ENCODE peak calls at places on chromosomes 7 and 10, in four cellular contexts. One of them, this sample, is unnamed.
A peak's percentile ranks its signal among the peaks of the same experiment; 100 is the strongest.

GRCh38 chr7:73768661-73769480 is 1.2 kb downstream of the CLDN3 start:
- DNase-seq in heart left ventricle: no peak
- DNase-seq in cardiac fibroblast: no peak
- DNase-seq in upper lobe of right lung: no peak
- DNase-seq in this sample: no peak

GRCh38 chr10:58299580-58299979 is 30.6 kb downstream of the CISD1 start:
- DNase-seq in upper lobe of right lung: no peak
- DNase-seq in heart left ventricle: peak; percentile 53
- DNase-seq in cardiac fibroblast: peak; percentile 69
- DNase-seq in this sample: peak; percentile 54

GRCh38 chr10:60382946-60383681 is 6.6 kb downstream of the ANK3 start:
- DNase-seq in heart left ventricle: no peak
- DNase-seq in cardiac fibroblast: peak; percentile 77
- DNase-seq in upper lobe of right lung: no peak
- DNase-seq in this sample: no peak

GRCh38 chr7:27071622-27072390 is 24.0 kb downstream of the HOXA1 start:
- DNase-seq in cardiac fibroblast: no peak
- DNase-seq in upper lobe of right lung: no peak
- DNase-seq in heart left ventricle: no peak
- DNase-seq in this sample: no peak

GRCh38 chr10:72637398-72637857 is 11.5 kb upstream of the MICU1 start:
- DNase-seq in upper lobe of right lung: no peak
- DNase-seq in cardiac fibroblast: peak; percentile 71
- DNase-seq in heart left ventricle: peak; percentile 70
- DNase-seq in this sample: no peak

GRCh38 chr7:16708980-16709379 is 44.6 kb upstream of the TSPAN13 start:
- DNase-seq in heart left ventricle: no peak
- DNase-seq in cardiac fibroblast: peak; percentile 98
- DNase-seq in upper lobe of right lung: no peak
- DNase-seq in this sample: no peak

GRCh38 chr7:112981966-112982365 is 104.7 kb downstream of the GPR85 start:
- DNase-seq in upper lobe of right lung: no peak
- DNase-seq in heart left ventricle: no peak
- DNase-seq in cardiac fibroblast: no peak
- DNase-seq in this sample: no peak

GRCh38 chr7:37961251-37961650 is 40.8 kb downstream of the EPDR1 start:
- DNase-seq in cardiac fibroblast: no peak
- DNase-seq in upper lobe of right lung: no peak
- DNase-seq in heart left ventricle: no peak
- DNase-seq in this sample: no peak

GRCh38 chr10:23120001-23120934 is 24.9 kb downstream of the MSRB2 start:
- DNase-seq in cardiac fibroblast: no peak
- DNase-seq in upper lobe of right lung: no peak
- DNase-seq in heart left ventricle: no peak
- DNase-seq in this sample: no peak

GRCh38 chr7:134599371-134599770 is 47.3 kb upstream of the BPGM start:
- DNase-seq in upper lobe of right lung: no peak
- DNase-seq in cardiac fibroblast: peak; percentile 53
- DNase-seq in heart left ventricle: peak; percentile 27
- DNase-seq in this sample: no peak

GRCh38 chr10:95814011-95814727 is 58.2 kb downstream of the ENTPD1 start:
- DNase-seq in cardiac fibroblast: peak; percentile 93
- DNase-seq in upper lobe of right lung: no peak
- DNase-seq in heart left ventricle: peak; percentile 39
- DNase-seq in this sample: peak; percentile 15

GRCh38 chr7:98617051-98617959 is at the start of gene NPTX2:
- DNase-seq in heart left ventricle: peak; percentile 48
- DNase-seq in cardiac fibroblast: peak; percentile 15
- DNase-seq in upper lobe of right lung: peak; percentile 72
- DNase-seq in this sample: peak; percentile 70

GRCh38 chr10:43682956-43683355 is 34.3 kb upstream of the ZNF32 start:
- DNase-seq in heart left ventricle: no peak
- DNase-seq in upper lobe of right lung: no peak
- DNase-seq in cardiac fibroblast: peak; percentile 52
- DNase-seq in this sample: no peak

GRCh38 chr7:117816727-117817126 is 56.5 kb downstream of the CTTNBP2 start:
- DNase-seq in cardiac fibroblast: peak; percentile 5
- DNase-seq in upper lobe of right lung: no peak
- DNase-seq in heart left ventricle: no peak
- DNase-seq in this sample: no peak

GRCh38 chr7:58086461-58086860 is 636.5 kb downstream of the ZNF716 start:
- DNase-seq in cardiac fibroblast: no peak
- DNase-seq in heart left ventricle: peak; percentile 12
- DNase-seq in upper lobe of right lung: peak; percentile 33
- DNase-seq in this sample: no peak

GRCh38 chr10:11144626-11145497 is 127.2 kb downstream of the CELF2 start:
- DNase-seq in upper lobe of right lung: no peak
- DNase-seq in heart left ventricle: no peak
- DNase-seq in cardiac fibroblast: no peak
- DNase-seq in this sample: no peak

GRCh38 chr7:18694911-18695310 is 199.4 kb downstream of the HDAC9 start:
- DNase-seq in upper lobe of right lung: no peak
- DNase-seq in heart left ventricle: no peak
- DNase-seq in cardiac fibroblast: no peak
- DNase-seq in this sample: no peak

GRCh38 chr7:18694484-18694883 is 198.9 kb downstream of the HDAC9 start:
- DNase-seq in upper lobe of right lung: no peak
- DNase-seq in heart left ventricle: no peak
- DNase-seq in cardiac fibroblast: no peak
- DNase-seq in this sample: no peak

GRCh38 chr7:18693826-18694225 is 198.3 kb downstream of the HDAC9 start:
- DNase-seq in upper lobe of right lung: no peak
- DNase-seq in cardiac fibroblast: no peak
- DNase-seq in heart left ventricle: no peak
- DNase-seq in this sample: no peak

GRCh38 chr7:18689535-18689934 is 194.0 kb downstream of the HDAC9 start:
- DNase-seq in cardiac fibroblast: no peak
- DNase-seq in heart left ventricle: no peak
- DNase-seq in upper lobe of right lung: no peak
- DNase-seq in this sample: no peak

DNA sequence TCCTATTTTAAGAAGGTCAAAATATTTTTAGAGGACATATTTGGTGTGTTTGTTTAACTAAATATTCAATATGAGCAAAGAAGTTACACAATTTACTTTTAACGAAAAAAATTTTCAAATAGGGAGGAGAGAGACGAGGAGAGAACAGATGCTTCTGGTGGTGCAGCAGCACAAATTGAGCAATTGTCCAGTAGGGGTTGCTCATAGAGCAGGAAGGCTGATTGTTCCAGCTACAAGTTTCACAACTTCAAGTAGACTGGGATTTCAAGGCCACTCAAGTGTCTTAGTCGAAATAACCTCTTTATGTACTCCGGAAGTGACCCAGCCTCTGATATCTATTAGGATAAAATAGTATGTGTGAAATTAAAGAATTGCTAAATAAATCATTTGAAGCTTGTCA is 197.9 kb downstream of the HDAC9 start:
- DNase-seq in upper lobe of right lung: no peak
- DNase-seq in cardiac fibroblast: peak; percentile 95
- DNase-seq in heart left ventricle: no peak
- DNase-seq in this sample: no peak
- TF ChIP-seq CTCF in upper lobe of right lung: peak; percentile 53
- TF ChIP-seq CTCF in cardiac fibroblast: peak; percentile 78
- TF ChIP-seq CTCF in heart left ventricle: peak; percentile 44
- TF ChIP-seq CTCF in this sample: peak; percentile 65

GRCh38 chr7:150994141-150994837 is 3.5 kb downstream of the NOS3 start:
- DNase-seq in upper lobe of right lung: no peak
- DNase-seq in heart left ventricle: peak; percentile 88
- DNase-seq in cardiac fibroblast: no peak
- DNase-seq in this sample: no peak
- TF ChIP-seq CTCF in upper lobe of right lung: no peak
- TF ChIP-seq CTCF in heart left ventricle: no peak
- TF ChIP-seq CTCF in cardiac fibroblast: no peak
- TF ChIP-seq CTCF in this sample: no peak

DNA sequence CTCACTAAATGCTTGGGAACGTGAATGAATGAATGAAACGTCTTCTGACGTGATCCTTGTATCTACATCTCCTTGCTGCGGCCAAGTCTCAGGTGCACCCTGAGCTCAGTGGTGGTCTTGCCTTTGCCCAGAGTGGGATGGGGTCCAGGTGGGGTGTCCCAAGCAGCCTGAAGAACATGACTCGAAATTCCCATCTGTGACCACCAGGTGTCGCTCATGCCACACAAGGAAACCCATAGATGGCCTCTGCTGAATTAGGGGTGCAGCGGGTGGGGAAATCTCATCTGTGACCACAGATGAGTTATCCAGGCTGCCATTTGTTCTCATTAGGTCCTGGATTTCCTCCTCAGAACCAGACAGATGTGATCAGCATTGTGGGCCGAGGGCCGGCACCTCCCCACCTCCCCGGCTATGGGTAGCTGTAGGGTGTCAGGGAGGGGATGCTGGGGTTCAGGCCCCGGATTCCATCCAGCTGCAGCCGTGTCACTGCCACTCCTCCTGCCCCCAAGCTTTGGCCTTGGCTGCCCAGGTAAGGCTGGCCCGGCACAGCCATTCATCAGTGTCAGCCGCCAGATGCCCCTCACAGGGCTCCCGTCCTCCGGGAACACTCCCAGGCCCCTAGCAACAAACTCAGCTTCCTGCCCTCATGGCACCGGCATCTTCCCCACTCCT is 21.0 kb upstream of the GNA12 start:
- DNase-seq in upper lobe of right lung: no peak
- DNase-seq in cardiac fibroblast: peak; percentile 81
- DNase-seq in heart left ventricle: peak; percentile 73
- DNase-seq in this sample: peak; percentile 78
- TF ChIP-seq CTCF in upper lobe of right lung: peak; percentile 92
- TF ChIP-seq CTCF in cardiac fibroblast: peak; percentile 88
- TF ChIP-seq CTCF in heart left ventricle: peak; percentile 86
- TF ChIP-seq CTCF in this sample: peak; percentile 98

GRCh38 chr10:18406136-18406535 is 245.3 kb downstream of the NSUN6 start:
- DNase-seq in heart left ventricle: no peak
- DNase-seq in cardiac fibroblast: no peak
- DNase-seq in upper lobe of right lung: no peak
- DNase-seq in this sample: no peak
- TF ChIP-seq CTCF in heart left ventricle: no peak
- TF ChIP-seq CTCF in cardiac fibroblast: no peak
- TF ChIP-seq CTCF in upper lobe of right lung: no peak
- TF ChIP-seq CTCF in this sample: no peak

GRCh38 chr10:124745678-124746077 is 1.5 kb upstream of the FAM53B start:
- DNase-seq in upper lobe of right lung: no peak
- DNase-seq in heart left ventricle: no peak
- DNase-seq in cardiac fibroblast: peak; percentile 71
- DNase-seq in this sample: no peak
- TF ChIP-seq CTCF in upper lobe of right lung: peak; percentile 50
- TF ChIP-seq CTCF in heart left ventricle: peak; percentile 59
- TF ChIP-seq CTCF in cardiac fibroblast: peak; percentile 25
- TF ChIP-seq CTCF in this sample: peak; percentile 68

GRCh38 chr10:6211341-6212265 is 8.9 kb downstream of the PFKFB3 start:
- DNase-seq in cardiac fibroblast: peak; percentile 29
- DNase-seq in upper lobe of right lung: no peak
- DNase-seq in heart left ventricle: peak; percentile 70
- DNase-seq in this sample: no peak
- TF ChIP-seq CTCF in cardiac fibroblast: no peak
- TF ChIP-seq CTCF in upper lobe of right lung: no peak
- TF ChIP-seq CTCF in heart left ventricle: no peak
- TF ChIP-seq CTCF in this sample: no peak

GRCh38 chr7:30335763-30336487 is 51.5 kb downstream of the ZNRF2 start:
- DNase-seq in cardiac fibroblast: no peak
- DNase-seq in upper lobe of right lung: no peak
- DNase-seq in heart left ventricle: no peak
- DNase-seq in this sample: no peak
- TF ChIP-seq CTCF in cardiac fibroblast: no peak
- TF ChIP-seq CTCF in upper lobe of right lung: no peak
- TF ChIP-seq CTCF in heart left ventricle: no peak
- TF ChIP-seq CTCF in this sample: no peak

GRCh38 chr7:86929293-86930109 is 130.0 kb downstream of the ELAPOR2 start:
- DNase-seq in heart left ventricle: no peak
- DNase-seq in cardiac fibroblast: no peak
- DNase-seq in upper lobe of right lung: no peak
- DNase-seq in this sample: no peak

GRCh38 chr7:86923530-86923929 is 135.9 kb downstream of the ELAPOR2 start:
- DNase-seq in cardiac fibroblast: no peak
- DNase-seq in heart left ventricle: no peak
- DNase-seq in upper lobe of right lung: no peak
- DNase-seq in this sample: no peak

GRCh38 chr7:86928308-86928707 is 131.1 kb downstream of the ELAPOR2 start:
- DNase-seq in cardiac fibroblast: no peak
- DNase-seq in heart left ventricle: no peak
- DNase-seq in upper lobe of right lung: peak; percentile 66
- DNase-seq in this sample: no peak

GRCh38 chr7:86925221-86925620 is 134.2 kb downstream of the ELAPOR2 start:
- DNase-seq in upper lobe of right lung: no peak
- DNase-seq in cardiac fibroblast: no peak
- DNase-seq in heart left ventricle: no peak
- DNase-seq in this sample: no peak

GRCh38 chr7:86926732-86927131 is 132.7 kb downstream of the ELAPOR2 start:
- DNase-seq in cardiac fibroblast: peak; percentile 78
- DNase-seq in heart left ventricle: no peak
- DNase-seq in upper lobe of right lung: no peak
- DNase-seq in this sample: peak; percentile 37
- TF ChIP-seq CTCF in cardiac fibroblast: peak; percentile 76
- TF ChIP-seq CTCF in heart left ventricle: peak; percentile 64
- TF ChIP-seq CTCF in upper lobe of right lung: peak; percentile 70
- TF ChIP-seq CTCF in this sample: peak; percentile 82